ENCODE peak calls at places on chromosome 18, in six cellular contexts. One of them, this sample, is unnamed.

GRCh38 chr18:5066380-5066977 is 130.6 kb downstream of the AKAIN1 start:
- DNase-seq in K562: peak; percentile 30
- DNase-seq in HepG2: peak; percentile 12
- DNase-seq in GM12878: no peak
- DNase-seq in HCT116: no peak
- DNase-seq in H1: peak; percentile 68
- DNase-seq in this sample: peak; percentile 30

GRCh38 chr18:44681611-44682010 is 923 bp downstream of the SETBP1 start:
- DNase-seq in K562: no peak
- DNase-seq in HepG2: no peak
- DNase-seq in GM12878: no peak
- DNase-seq in HCT116: no peak
- DNase-seq in H1: no peak
- DNase-seq in this sample: no peak

GRCh38 chr18:40017026-40017425 is 1938.0 kb upstream of the PIK3C3 start:
- DNase-seq in K562: no peak
- DNase-seq in HepG2: no peak
- DNase-seq in GM12878: no peak
- DNase-seq in HCT116: no peak
- DNase-seq in H1: no peak
- DNase-seq in this sample: no peak

GRCh38 chr18:12321331-12321730 is 13.3 kb downstream of the TUBB6 start:
- DNase-seq in K562: no peak
- DNase-seq in HepG2: no peak
- DNase-seq in GM12878: no peak
- DNase-seq in HCT116: no peak
- DNase-seq in H1: no peak
- DNase-seq in this sample: no peak

GRCh38 chr18:79723036-79723435 is 43.4 kb downstream of the CTDP1 start:
- DNase-seq in K562: no peak
- DNase-seq in HepG2: no peak
- DNase-seq in GM12878: no peak
- DNase-seq in HCT116: no peak
- DNase-seq in H1: no peak
- DNase-seq in this sample: no peak

GRCh38 chr18:32189723-32190591 is at the start of gene MEP1B:
- DNase-seq in K562: no peak
- DNase-seq in HepG2: no peak
- DNase-seq in GM12878: no peak
- DNase-seq in HCT116: no peak
- DNase-seq in H1: no peak
- DNase-seq in this sample: no peak

GRCh38 chr18:48024891-48025660 is 94.6 kb upstream of the SMAD2 start:
- DNase-seq in K562: no peak
- DNase-seq in HepG2: no peak
- DNase-seq in GM12878: no peak
- DNase-seq in HCT116: no peak
- DNase-seq in H1: no peak
- DNase-seq in this sample: no peak

GRCh38 chr18:32280188-32280783 is 90.4 kb downstream of the MEP1B start:
- DNase-seq in K562: no peak
- DNase-seq in HepG2: no peak
- DNase-seq in GM12878: no peak
- DNase-seq in HCT116: no peak
- DNase-seq in H1: no peak
- DNase-seq in this sample: no peak

DNA sequence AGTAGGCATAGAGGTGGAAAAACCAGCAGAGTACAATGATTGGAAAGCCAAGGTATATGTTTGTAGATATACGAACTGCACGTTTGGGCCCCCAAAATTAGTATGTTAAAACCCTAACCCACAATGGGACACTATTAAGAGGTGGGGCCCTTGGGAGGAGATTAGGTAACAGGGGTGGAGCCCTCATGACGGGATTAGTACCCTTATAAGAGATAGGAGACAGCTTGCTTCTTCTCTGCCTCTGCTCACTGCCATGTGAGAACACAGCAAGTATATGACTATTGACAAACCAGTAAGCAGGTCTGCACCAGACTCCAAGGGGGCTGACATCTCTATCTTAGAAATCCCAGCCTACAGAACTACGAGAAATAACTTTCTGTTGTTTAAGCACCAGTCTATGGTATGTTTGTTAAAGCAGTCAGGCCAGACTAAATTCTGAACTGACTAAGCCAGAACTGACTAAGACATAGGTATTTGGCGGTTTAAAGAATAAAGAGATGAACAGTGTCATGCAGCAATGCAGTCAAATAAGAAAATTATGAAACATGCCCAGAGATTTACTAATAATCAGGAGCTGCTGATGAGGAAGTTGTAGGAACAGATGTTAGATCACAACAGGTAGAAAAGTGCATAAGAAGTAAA is 182.9 kb downstream of the DYM start:
- DNase-seq in K562: no peak
- DNase-seq in HepG2: no peak
- DNase-seq in GM12878: no peak
- DNase-seq in HCT116: no peak
- DNase-seq in H1: no peak
- DNase-seq in this sample: no peak
- TF ChIP-seq ZNF274 in K562: no peak
- TF ChIP-seq ZNF274 in HepG2: no peak
- TF ChIP-seq ZNF274 in GM12878: no peak
- TF ChIP-seq ZNF274 in HCT116: no peak
- TF ChIP-seq ZNF274 in H1: no peak
- TF ChIP-seq ZNF274 in this sample: no peak

GRCh38 chr18:3397786-3398185 is 52.2 kb upstream of the TGIF1 start:
- DNase-seq in K562: no peak
- DNase-seq in HepG2: no peak
- DNase-seq in GM12878: no peak
- DNase-seq in HCT116: no peak
- DNase-seq in H1: no peak
- DNase-seq in this sample: no peak

GRCh38 chr18:3397031-3397750 is 52.8 kb upstream of the TGIF1 start:
- DNase-seq in K562: no peak
- DNase-seq in HepG2: no peak
- DNase-seq in GM12878: no peak
- DNase-seq in HCT116: no peak
- DNase-seq in H1: no peak
- DNase-seq in this sample: no peak

GRCh38 chr18:3402962-3403585 is 46.9 kb upstream of the TGIF1 start:
- DNase-seq in K562: no peak
- DNase-seq in HepG2: no peak
- DNase-seq in GM12878: no peak
- DNase-seq in HCT116: no peak
- DNase-seq in H1: no peak
- DNase-seq in this sample: no peak

GRCh38 chr18:3401669-3402620 is 48.0 kb upstream of the TGIF1 start:
- DNase-seq in K562: no peak
- DNase-seq in HepG2: no peak
- DNase-seq in GM12878: peak; percentile 34
- DNase-seq in HCT116: no peak
- DNase-seq in H1: no peak
- DNase-seq in this sample: no peak

DNA sequence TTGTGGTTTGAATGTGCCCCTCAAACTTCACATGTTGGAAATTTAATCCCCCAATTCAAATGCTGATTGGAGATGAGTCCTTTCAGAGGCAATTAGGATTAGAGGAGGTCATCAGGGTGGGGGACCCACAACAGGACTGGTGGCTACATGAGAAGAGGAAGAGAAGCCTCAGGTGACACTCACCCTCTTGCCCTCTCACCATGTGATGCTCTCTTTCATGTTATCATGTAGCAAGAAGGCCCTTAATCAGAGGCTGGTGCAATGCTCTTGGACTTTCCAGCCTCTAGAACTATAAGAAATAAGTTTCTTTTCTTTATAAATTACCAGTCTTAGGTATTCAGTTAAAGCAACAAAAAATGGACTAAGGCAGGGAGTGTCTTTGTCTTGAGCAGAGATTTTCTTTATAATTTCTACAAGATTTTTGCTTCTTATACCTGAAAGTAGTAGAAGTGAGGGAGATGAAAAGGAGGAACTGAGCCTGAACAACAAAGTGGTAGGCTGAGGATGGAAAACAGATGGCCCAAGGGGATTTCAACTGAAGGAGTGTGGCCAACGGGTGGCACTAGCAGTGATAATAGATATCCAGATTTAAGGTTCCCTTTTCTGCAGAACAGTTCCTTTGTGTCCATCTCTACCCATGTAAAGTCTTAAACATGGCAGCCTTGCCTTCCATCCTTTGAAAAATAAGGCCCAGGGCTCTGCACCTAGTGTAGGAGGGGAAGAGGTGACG is 49.2 kb upstream of the TGIF1 start:
- DNase-seq in K562: no peak
- DNase-seq in HepG2: no peak
- DNase-seq in GM12878: no peak
- DNase-seq in HCT116: no peak
- DNase-seq in H1: no peak
- DNase-seq in this sample: no peak
- H3K9ac ChIP-seq in K562: no peak overlapping the region
- H3K9ac ChIP-seq in HepG2: no peak overlapping the region
- H3K9ac ChIP-seq in GM12878: no peak overlapping the region
- H3K9ac ChIP-seq in HCT116: no peak overlapping the region
- H3K9ac ChIP-seq in H1: no peak overlapping the region
- H3K9ac ChIP-seq in this sample: no peak overlapping the region

GRCh38 chr18:13376841-13377351 is 158.3 kb downstream of the LDLRAD4 start:
- DNase-seq in K562: no peak
- DNase-seq in HepG2: no peak
- DNase-seq in GM12878: no peak
- DNase-seq in HCT116: no peak
- DNase-seq in H1: no peak
- DNase-seq in this sample: no peak

GRCh38 chr18:13377496-13377895 is 158.9 kb downstream of the LDLRAD4 start:
- DNase-seq in K562: no peak
- DNase-seq in HepG2: no peak
- DNase-seq in GM12878: no peak
- DNase-seq in HCT116: no peak
- DNase-seq in H1: no peak
- DNase-seq in this sample: no peak

GRCh38 chr18:13374468-13375301 is 156.1 kb downstream of the LDLRAD4 start:
- DNase-seq in K562: no peak
- DNase-seq in HepG2: no peak
- DNase-seq in GM12878: no peak
- DNase-seq in HCT116: no peak
- DNase-seq in H1: no peak
- DNase-seq in this sample: no peak

GRCh38 chr18:13375302-13376255 is 157.0 kb downstream of the LDLRAD4 start:
- DNase-seq in K562: no peak
- DNase-seq in HepG2: no peak
- DNase-seq in GM12878: peak; percentile 57
- DNase-seq in HCT116: peak; percentile 48
- DNase-seq in H1: no peak
- DNase-seq in this sample: no peak

DNA sequence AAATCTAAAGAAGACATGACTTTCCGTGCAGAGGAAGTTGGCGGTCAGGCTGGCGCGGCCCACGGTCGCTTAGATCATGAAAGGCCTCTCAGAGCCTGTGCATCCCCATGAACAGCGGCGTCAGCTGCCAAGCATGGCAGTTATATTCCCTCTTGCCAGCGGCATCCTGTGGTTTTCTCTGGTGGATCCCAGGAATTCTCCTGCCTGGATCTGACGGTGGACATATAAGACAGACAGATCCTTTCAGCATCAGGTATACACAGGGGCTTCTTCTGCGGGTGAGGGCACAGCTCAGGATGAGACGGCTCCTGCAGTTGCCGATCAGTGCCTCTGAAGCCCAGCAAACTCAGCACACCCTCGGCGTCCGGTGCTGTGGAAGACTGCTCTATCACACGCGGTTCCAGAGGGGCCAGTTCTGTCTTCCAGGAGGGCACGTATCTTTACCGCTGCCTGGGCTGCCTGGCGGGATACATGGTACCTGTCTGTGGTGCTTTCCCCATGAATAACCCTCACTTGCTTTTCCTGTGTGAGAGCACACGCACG is 157.8 kb downstream of the LDLRAD4 start:
- DNase-seq in K562: no peak
- DNase-seq in HepG2: no peak
- DNase-seq in GM12878: no peak
- DNase-seq in HCT116: no peak
- DNase-seq in H1: no peak
- DNase-seq in this sample: no peak
- H3K4me1 ChIP-seq in K562: no peaks in the 10 kb centered on the region
- H3K4me1 ChIP-seq in HepG2: peaks cover 9% of the 10 kb centered on the region
- H3K4me1 ChIP-seq in GM12878: peaks cover 37% of the 10 kb centered on the region
- H3K4me1 ChIP-seq in HCT116: peaks cover 20% of the 10 kb centered on the region
- H3K4me1 ChIP-seq in H1: no peaks in the 10 kb centered on the region
- H3K4me1 ChIP-seq in this sample: peaks cover 3% of the 10 kb centered on the region

GRCh38 chr18:56576826-56577573 is 61.4 kb downstream of the TXNL1 start:
- DNase-seq in K562: no peak
- DNase-seq in HepG2: no peak
- DNase-seq in GM12878: no peak
- DNase-seq in HCT116: no peak
- DNase-seq in H1: no peak
- DNase-seq in this sample: no peak

GRCh38 chr18:56574827-56575226 is 63.6 kb downstream of the TXNL1 start:
- DNase-seq in K562: no peak
- DNase-seq in HepG2: no peak
- DNase-seq in GM12878: no peak
- DNase-seq in HCT116: no peak
- DNase-seq in H1: no peak
- DNase-seq in this sample: no peak

GRCh38 chr18:56570971-56571370 is 67.4 kb downstream of the TXNL1 start:
- DNase-seq in K562: no peak
- DNase-seq in HepG2: peak; percentile 24
- DNase-seq in GM12878: no peak
- DNase-seq in HCT116: no peak
- DNase-seq in H1: no peak
- DNase-seq in this sample: no peak

GRCh38 chr18:56575819-56576663 is 62.4 kb downstream of the TXNL1 start:
- DNase-seq in K562: peak; percentile 37
- DNase-seq in HepG2: peak; percentile 36
- DNase-seq in GM12878: no peak
- DNase-seq in HCT116: peak; percentile 43
- DNase-seq in H1: no peak
- DNase-seq in this sample: peak; percentile 13
- TF ChIP-seq ZNF274 in K562: no peak
- TF ChIP-seq ZNF274 in HepG2: no peak
- TF ChIP-seq ZNF274 in GM12878: no peak
- TF ChIP-seq ZNF274 in HCT116: no peak
- TF ChIP-seq ZNF274 in H1: no peak
- TF ChIP-seq ZNF274 in this sample: no peak

GRCh38 chr18:28108254-28108653 is 68.7 kb downstream of the CDH2 start:
- DNase-seq in K562: no peak
- DNase-seq in HepG2: no peak
- DNase-seq in GM12878: no peak
- DNase-seq in HCT116: no peak
- DNase-seq in H1: no peak
- DNase-seq in this sample: no peak

GRCh38 chr18:28112056-28112470 is 64.9 kb downstream of the CDH2 start:
- DNase-seq in K562: no peak
- DNase-seq in HepG2: no peak
- DNase-seq in GM12878: no peak
- DNase-seq in HCT116: no peak
- DNase-seq in H1: no peak
- DNase-seq in this sample: no peak

GRCh38 chr18:28109781-28110460 is 67.0 kb downstream of the CDH2 start:
- DNase-seq in K562: no peak
- DNase-seq in HepG2: no peak
- DNase-seq in GM12878: no peak
- DNase-seq in HCT116: no peak
- DNase-seq in H1: no peak
- DNase-seq in this sample: no peak

GRCh38 chr18:28110924-28111323 is 66.0 kb downstream of the CDH2 start:
- DNase-seq in K562: no peak
- DNase-seq in HepG2: no peak
- DNase-seq in GM12878: no peak
- DNase-seq in HCT116: no peak
- DNase-seq in H1: no peak
- DNase-seq in this sample: no peak

GRCh38 chr18:28108801-28109200 is 68.1 kb downstream of the CDH2 start:
- DNase-seq in K562: no peak
- DNase-seq in HepG2: no peak
- DNase-seq in GM12878: no peak
- DNase-seq in HCT116: no peak
- DNase-seq in H1: no peak
- DNase-seq in this sample: no peak
- H3K9ac ChIP-seq in K562: no peak overlapping the region
- H3K9ac ChIP-seq in HepG2: no peak overlapping the region
- H3K9ac ChIP-seq in GM12878: no peak overlapping the region
- H3K9ac ChIP-seq in HCT116: no peak overlapping the region
- H3K9ac ChIP-seq in H1: no peak overlapping the region
- H3K9ac ChIP-seq in this sample: no peak overlapping the region